ENCODE peak calls at places on chromosomes 16 and 17, in six cellular contexts. J is astrocyte, U is GM12878, M is lung, A is neural progenitor cell, P is upper lobe of left lung. R is an unnamed sample. For H3K27me3 and H3K4me1, the result is how much of the 10 kb centered on the place peaks cover.

GRCh38 chr16:55370762-55371482 is 46.9 kb downstream of the IRX6 start:
- DNase-seq in J (peak), U (no peak), M (peak), A (peak), P (peak), R (peak)

GRCh38 chr16:88369447-88370008 is 13.2 kb upstream of the ZNF469 start:
- DNase-seq in J (no peak), U (no peak), M (no peak), A (no peak), P (peak), R (no peak)

GRCh38 chr16:17002557-17002956 is 468.2 kb downstream of the XYLT1 start:
- DNase-seq in J (no peak), U (no peak), M (no peak), A (no peak), P (no peak), R (no peak)

GRCh38 chr17:40458001-40458791 is 14.9 kb downstream of the IGFBP4 start:
- DNase-seq in J (peak), U (no peak), M (no peak), A (no peak), P (no peak), R (peak)

GRCh38 chr17:78358538-78359215 is 1.2 kb downstream of the SOCS3 start:
- DNase-seq in J (peak), U (no peak), M (no peak), A (peak), P (no peak), R (peak)

GRCh38 chr17:3918372-3919122 is 2.3 kb upstream of the P2RX1 start:
- DNase-seq in J (no peak), U (no peak), M (no peak), A (no peak), P (no peak), R (peak)

GRCh38 chr17:42953669-42954068 is 10.6 kb downstream of the AARSD1 start:
- DNase-seq in J (no peak), U (no peak), M (no peak), A (no peak), P (no peak), R (no peak)

GRCh38 chr16:88323546-88324330 is 59.0 kb upstream of the ZNF469 start:
- DNase-seq in J (no peak), U (no peak), M (no peak), A (no peak), P (no peak), R (no peak)

GRCh38 chr16:28003021-28003865 is 60.3 kb downstream of the GSG1L start:
- DNase-seq in J (no peak), U (no peak), M (no peak), A (no peak), P (no peak), R (no peak)

GRCh38 chr17:42317256-42317966 is 29.1 kb downstream of the STAT5A start:
- DNase-seq in J (no peak), U (no peak), M (no peak), A (no peak), P (no peak), R (no peak)

GRCh38 chr17:65362826-65363225 is 198.6 kb downstream of the AXIN2 start:
- DNase-seq in J (no peak), U (no peak), M (no peak), A (no peak), P (no peak), R (no peak)

GRCh38 chr17:66673668-66674276 is 161.1 kb upstream of the CACNG5 start:
- DNase-seq in J (peak), U (no peak), M (peak), A (peak), P (no peak), R (no peak)

GRCh38 chr16:74641969-74642368 is 24.7 kb downstream of the RFWD3 start:
- DNase-seq in J (no peak), U (no peak), M (no peak), A (no peak), P (no peak), R (no peak)

GRCh38 chr16:84511821-84512220 is 7.4 kb upstream of the MEAK7 start:
- DNase-seq in J (no peak), U (no peak), M (no peak), A (no peak), P (no peak), R (no peak)

GRCh38 chr16:84511180-84511800 is 6.8 kb upstream of the MEAK7 start:
- DNase-seq in J (peak), U (peak), M (peak), A (peak), P (peak), R (peak)

GRCh38 chr16:84514295-84514873 is 9.9 kb upstream of the MEAK7 start:
- DNase-seq in J (no peak), U (no peak), M (no peak), A (no peak), P (no peak), R (no peak)

GRCh38 chr16:84514874-84515835 is 10.7 kb upstream of the MEAK7 start:
- DNase-seq in J (no peak), U (peak), M (peak), A (peak), P (no peak), R (no peak)

GRCh38 chr16:84513111-84514065 is 8.9 kb upstream of the MEAK7 start:
- DNase-seq in J (peak), U (no peak), M (no peak), A (no peak), P (no peak), R (no peak)
- H3K27me3 ChIP-seq in J (under half), U (under half), M (under half), A (under half), P (under half), R (under half)

GRCh38 chr16:49856741-49857330 is 924 bp upstream of the ZNF423 start:
- DNase-seq in J (peak), U (no peak), M (peak), A (peak), P (peak), R (peak)
- H3K4me1 ChIP-seq in J (under half), U (under half), M (under half), A (under half), P (under half), R (under half)

GRCh38 chr17:27593232-27593856 is 37.6 kb upstream of the LGALS9 start:
- DNase-seq in J (no peak), U (no peak), M (no peak), A (no peak), P (no peak), R (no peak)
- TF ChIP-seq CTCF in J (no peak), U (no peak), M (no peak), A (peak), P (no peak), R (no peak)

DNA sequence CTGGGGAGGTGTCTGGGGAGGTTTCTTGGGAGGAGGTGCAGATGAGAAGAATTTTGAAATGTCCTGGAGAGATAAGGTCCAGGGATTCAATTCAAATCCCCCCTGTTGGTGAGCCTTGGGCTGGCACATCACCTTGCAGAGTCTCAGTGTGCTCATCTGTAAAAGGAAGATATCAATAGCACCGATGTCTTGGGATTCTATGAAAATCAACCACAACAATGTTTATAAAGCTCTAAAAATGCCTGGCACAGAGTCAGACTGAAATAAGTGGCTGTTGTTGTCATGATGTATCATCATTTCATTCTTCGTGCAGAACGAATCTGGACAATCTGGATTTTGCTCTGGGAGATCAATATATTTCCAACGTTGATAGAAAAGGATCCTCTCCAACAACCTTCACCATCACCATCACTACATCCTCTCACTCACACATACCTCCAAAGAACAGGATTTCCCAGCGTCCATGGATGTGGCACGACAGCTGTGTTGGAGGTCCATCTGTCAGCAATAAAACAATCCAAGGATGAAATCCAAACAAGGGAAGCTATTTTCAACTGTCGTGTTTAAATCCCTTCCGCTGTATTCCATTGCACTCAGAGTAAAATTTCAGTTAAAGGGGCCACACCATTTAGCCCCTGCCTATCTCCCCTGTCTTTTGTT is 393.6 kb upstream of the DYNLRB2 start:
- DNase-seq in J (no peak), U (no peak), M (no peak), A (no peak), P (no peak), R (no peak)
- H3K27me3 ChIP-seq in J (under half), U (under half), M (under half), A (under half), P (under half), R (under half)

DNA sequence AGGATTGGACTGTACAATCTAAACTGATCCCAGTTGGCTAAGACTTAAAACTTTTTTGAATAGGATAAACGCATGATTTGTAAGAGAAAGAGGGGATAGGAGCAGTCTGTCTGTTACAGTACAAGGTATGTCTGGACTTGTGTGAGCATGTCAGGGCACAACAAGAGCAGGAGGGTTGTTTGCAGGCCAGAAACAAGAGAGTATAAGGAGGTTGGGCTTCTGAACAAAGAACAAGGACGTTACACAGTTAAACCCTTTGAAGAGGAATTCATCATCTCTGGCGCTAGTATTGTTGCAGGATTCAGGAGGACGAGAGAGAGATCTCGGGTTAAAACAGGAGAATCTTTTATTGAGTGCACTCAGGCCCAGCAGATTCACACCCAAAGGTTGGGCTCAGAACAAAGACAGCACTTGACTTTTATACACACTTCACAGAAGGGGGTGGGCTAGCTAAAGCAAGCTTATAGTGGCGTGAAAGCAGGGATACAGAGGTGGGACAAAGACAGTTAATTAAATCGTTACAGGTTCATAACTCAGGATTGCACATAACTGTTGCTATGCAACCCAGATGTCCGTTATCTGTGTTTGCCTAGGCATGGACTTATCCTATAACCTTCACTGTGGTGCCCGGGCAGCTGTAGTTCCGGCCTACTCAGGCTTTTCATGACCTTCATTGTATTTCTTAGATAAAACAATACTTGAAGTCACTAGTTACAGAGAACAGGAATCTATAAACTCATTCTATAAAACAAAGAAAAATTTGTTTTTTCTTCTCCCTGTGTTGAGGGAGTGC is 34.4 kb downstream of the SEC14L1 start:
- DNase-seq in J (no peak), U (no peak), M (no peak), A (peak), P (no peak), R (no peak)
- H3K4me1 ChIP-seq in J (under half), U (under half), M (under half), A (half or more), P (under half), R (half or more)

DNA sequence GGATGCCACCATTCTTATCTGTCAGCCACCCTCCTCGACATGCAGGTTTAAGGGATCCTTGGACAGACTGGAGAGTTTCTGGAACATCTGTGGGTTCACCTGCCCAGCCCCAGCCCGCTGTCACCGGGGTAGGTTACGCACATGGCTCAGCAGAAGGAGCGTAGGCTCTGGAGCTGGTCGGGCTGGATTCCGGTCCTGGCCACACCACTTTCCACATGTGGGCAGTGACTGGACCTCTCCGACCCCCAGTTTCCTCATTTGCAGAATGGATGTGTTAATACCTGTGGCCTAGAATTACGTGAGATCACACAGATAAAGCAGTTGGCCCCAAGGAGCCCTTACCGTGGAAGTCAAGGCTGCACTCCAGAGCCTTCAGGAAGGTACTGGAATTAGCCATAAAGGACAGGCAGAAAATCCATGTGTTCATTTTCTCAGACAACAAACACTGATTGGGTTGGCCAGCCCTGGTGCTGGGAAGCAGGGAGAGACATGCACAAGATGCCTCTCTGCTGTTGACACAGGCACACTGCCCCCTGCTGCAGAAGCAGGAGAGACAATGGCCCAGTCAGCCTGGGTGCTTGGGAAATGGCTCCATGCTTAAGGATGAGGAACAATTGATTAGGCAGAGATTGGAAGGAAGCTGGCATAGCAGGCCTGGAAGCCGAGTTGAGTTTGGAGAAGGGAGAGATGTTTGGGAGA is 58.8 kb downstream of the SF3B3 start:
- DNase-seq in J (no peak), U (no peak), M (no peak), A (peak), P (no peak), R (no peak)
- TF ChIP-seq CTCF in J (no peak), U (peak), M (no peak), A (peak), P (no peak), R (no peak)

GRCh38 chr17:9003355-9004131 is 17.8 kb upstream of the NTN1 start:
- DNase-seq in J (no peak), U (no peak), M (no peak), A (peak), P (peak), R (peak)

GRCh38 chr17:9006175-9006767 is 15.0 kb upstream of the NTN1 start:
- DNase-seq in J (no peak), U (no peak), M (no peak), A (no peak), P (no peak), R (no peak)

GRCh38 chr17:9002610-9003354 is 18.5 kb upstream of the NTN1 start:
- DNase-seq in J (peak), U (no peak), M (no peak), A (peak), P (peak), R (peak)

GRCh38 chr17:9004132-9004960 is 17.0 kb upstream of the NTN1 start:
- DNase-seq in J (no peak), U (no peak), M (no peak), A (peak), P (peak), R (no peak)

DNA sequence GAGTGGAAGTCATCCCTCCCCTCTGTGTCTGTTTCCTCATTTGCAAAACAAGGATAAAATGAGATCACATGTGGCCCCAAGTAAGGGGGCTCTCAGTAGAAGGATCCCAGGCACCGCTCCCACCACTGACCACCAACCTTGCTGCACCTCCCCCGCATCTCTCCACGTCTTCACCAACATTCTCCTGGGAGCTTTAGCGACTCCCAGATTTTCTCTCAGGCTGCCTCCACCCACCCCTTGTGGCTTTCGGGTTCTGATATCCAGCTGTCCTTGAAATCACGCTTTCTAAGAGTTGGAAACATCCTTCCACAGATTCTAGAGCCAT is 16.4 kb upstream of the NTN1 start:
- DNase-seq in J (no peak), U (no peak), M (no peak), A (no peak), P (no peak), R (no peak)
- H3K27me3 ChIP-seq in J (under half), U (under half), M (under half), A (half or more), P (under half), R (half or more)